ENCODE peak calls at places on chromosomes 5 and 9, in six cellular contexts. J is AG04449; X is AG10803; W is OCI-LY7; N is vagina; M is CD8-positive, alpha-beta T cell. Q is an unnamed sample.

GRCh38 chr5:72171667-72172066 is 64.4 kb downstream of the MAP1B start:
- DNase-seq in W (no peak), M (peak), J (no peak), X (no peak), N (no peak), Q (peak)

GRCh38 chr5:139019880-139020279 is 144.7 kb upstream of the LRRTM2 start:
- DNase-seq in W (no peak), X (no peak), J (no peak), M (no peak), N (no peak), Q (no peak)

GRCh38 chr5:71757590-71758543 is 38.8 kb downstream of the CARTPT start:
- DNase-seq in W (peak), X (peak), J (peak), N (no peak), M (peak), Q (peak)

GRCh38 chr5:125041798-125042197 is 295.4 kb upstream of the ZNF608 start:
- DNase-seq in N (no peak), W (no peak), X (no peak), M (no peak), J (no peak), Q (no peak)

GRCh38 chr5:19270153-19270552 is 717.8 kb downstream of the CDH18 start:
- DNase-seq in J (no peak), N (no peak), W (peak), X (no peak), M (no peak), Q (peak)

GRCh38 chr9:7938092-7938491 is 138.5 kb upstream of the DMAC1 start:
- DNase-seq in N (no peak), J (no peak), X (no peak), M (no peak), W (no peak), Q (no peak)

GRCh38 chr5:175873090-175873454 is 1.7 kb downstream of the CPLX2 start:
- DNase-seq in W (no peak), N (no peak), J (no peak), X (no peak), M (no peak), Q (no peak)

GRCh38 chr5:159917919-159918487 is 1.7 kb downstream of the ADRA1B start:
- DNase-seq in M (no peak), J (no peak), X (no peak), N (no peak), W (no peak), Q (no peak)

GRCh38 chr5:110751902-110752762 is 13.3 kb downstream of the SLC25A46 start:
- DNase-seq in N (no peak), J (no peak), X (no peak), M (peak), W (no peak), Q (peak)

GRCh38 chr9:4050686-4051315 is 249.1 kb downstream of the GLIS3 start:
- DNase-seq in X (no peak), W (no peak), J (no peak), N (no peak), M (no peak), Q (no peak)

GRCh38 chr9:98401140-98402025 is 145.9 kb upstream of the TBC1D2 start:
- DNase-seq in X (no peak), J (no peak), W (no peak), N (no peak), M (no peak), Q (no peak)

GRCh38 chr5:86768699-86769202 is 151.0 kb downstream of the COX7C start:
- DNase-seq in N (no peak), J (no peak), W (no peak), M (no peak), X (no peak), Q (no peak)

DNA sequence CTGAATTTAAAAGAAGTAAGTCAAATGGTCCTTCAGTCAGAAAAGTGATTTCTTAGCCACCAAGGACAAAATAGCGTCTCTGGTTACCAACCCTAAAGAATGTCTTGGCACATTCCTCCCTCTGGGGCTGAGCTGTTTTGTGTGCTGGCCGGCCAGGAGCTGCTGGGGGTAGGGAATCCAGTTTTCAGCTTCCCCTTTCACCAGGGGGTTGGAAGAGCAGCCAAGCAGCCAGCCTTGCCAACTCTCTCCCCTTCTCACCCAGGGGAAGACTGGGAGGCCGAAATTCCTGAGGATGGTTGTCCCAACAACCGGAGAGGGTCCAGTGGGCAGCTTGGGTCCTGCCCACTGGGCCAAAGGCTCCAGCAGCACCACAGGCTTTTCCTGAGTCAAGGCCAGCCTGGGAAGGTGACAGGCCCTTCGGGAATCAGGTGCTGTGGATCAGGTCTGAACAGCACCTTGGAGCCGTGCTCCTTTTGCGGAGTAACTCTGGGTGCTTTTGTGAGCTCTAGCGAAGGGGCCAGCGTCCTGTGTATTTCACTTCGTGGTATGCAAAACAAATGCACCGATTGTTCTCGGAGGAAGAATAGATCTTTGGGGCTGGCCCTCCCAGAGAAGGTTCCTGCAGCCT is 4.2 kb downstream of the WWC1 start:
- DNase-seq in W (no peak), M (no peak), N (no peak), J (no peak), X (peak), Q (no peak)
- H3K4me3 ChIP-seq in W (no peak), M (no peak), N (no peak), J (no peak), X (no peak), Q (no peak)

GRCh38 chr9:135084881-135085760 is 2.3 kb upstream of the OLFM1 start:
- DNase-seq in J (no peak), W (no peak), M (no peak), N (no peak), X (no peak), Q (no peak)
- TF ChIP-seq CTCF in J (no peak), W (no peak), M (no peak), N (no peak), X (no peak), Q (no peak)

GRCh38 chr9:88992556-88992955 is 1.3 kb downstream of the S1PR3 start:
- DNase-seq in X (no peak), N (peak), W (no peak), M (no peak), J (no peak), Q (no peak)
- H3K4me3 ChIP-seq in X (peak), N (peak), W (no peak), M (no peak), J (peak), Q (no peak)

GRCh38 chr9:133604856-133605255 is 4.3 kb downstream of the FAM163B start:
- DNase-seq in J (no peak), W (peak), X (no peak), N (no peak), M (no peak), Q (no peak)

GRCh38 chr9:133605446-133605845 is 3.7 kb downstream of the FAM163B start:
- DNase-seq in N (no peak), W (no peak), X (no peak), M (no peak), J (no peak), Q (no peak)

GRCh38 chr9:133604214-133604613 is 5.0 kb downstream of the FAM163B start:
- DNase-seq in J (no peak), M (peak), X (no peak), N (no peak), W (peak), Q (peak)

GRCh38 chr9:133601746-133602145 is 7.4 kb downstream of the FAM163B start:
- DNase-seq in X (no peak), W (no peak), M (no peak), J (no peak), N (no peak), Q (no peak)

GRCh38 chr9:133603165-133603927 is 5.8 kb downstream of the FAM163B start:
- DNase-seq in X (no peak), M (no peak), N (no peak), W (no peak), J (no peak), Q (no peak)
- TF ChIP-seq CTCF in X (no peak), M (no peak), N (no peak), W (no peak), J (no peak), Q (no peak)

GRCh38 chr5:78971998-78972397 is 13.1 kb downstream of the ARSB start:
- DNase-seq in N (no peak), X (no peak), W (no peak), M (no peak), J (no peak), Q (no peak)
- H3K4me3 ChIP-seq in N (no peak), X (no peak), W (no peak), M (no peak), J (no peak), Q (no peak)

GRCh38 chr9:2872307-2872940 is 28.5 kb upstream of the PUM3 start:
- DNase-seq in M (no peak), J (no peak), N (no peak), X (peak), W (no peak), Q (no peak)
- TF ChIP-seq CTCF in M (no peak), J (peak), N (no peak), X (peak), W (peak), Q (no peak)